ENCODE peak calls at places on chromosomes 7 and 10, in four cellular contexts. One of them, this sample, is unnamed.
A peak's percentile ranks its signal among the peaks of the same experiment; 100 is the strongest.

GRCh38 chr10:42952358-42952757 is 124.5 kb upstream of the RET start:
- DNase-seq in RWPE1: peak; percentile 56
- DNase-seq in progenitor cell of endocrine pancreas: peak; percentile 29
- DNase-seq in glutamatergic neuron: peak; percentile 74
- DNase-seq in this sample: peak; percentile 86

GRCh38 chr7:133575726-133576125 is 322.8 kb downstream of the EXOC4 start:
- DNase-seq in glutamatergic neuron: no peak
- DNase-seq in RWPE1: no peak
- DNase-seq in progenitor cell of endocrine pancreas: no peak
- DNase-seq in this sample: no peak

GRCh38 chr7:82678716-82679115 is 235.1 kb upstream of the CACNA2D1 start:
- DNase-seq in glutamatergic neuron: no peak
- DNase-seq in RWPE1: no peak
- DNase-seq in progenitor cell of endocrine pancreas: no peak
- DNase-seq in this sample: no peak

GRCh38 chr7:135771961-135772638 is 23.5 kb upstream of the FAM180A start:
- DNase-seq in progenitor cell of endocrine pancreas: no peak
- DNase-seq in RWPE1: peak; percentile 9
- DNase-seq in glutamatergic neuron: no peak
- DNase-seq in this sample: no peak

GRCh38 chr7:135274495-135275268 is 41.0 kb downstream of the STRA8 start:
- DNase-seq in RWPE1: peak; percentile 50
- DNase-seq in glutamatergic neuron: peak; percentile 82
- DNase-seq in progenitor cell of endocrine pancreas: peak; percentile 49
- DNase-seq in this sample: no peak

GRCh38 chr7:106031271-106032029 is 68.4 kb downstream of the CDHR3 start:
- DNase-seq in RWPE1: no peak
- DNase-seq in glutamatergic neuron: peak; percentile 60
- DNase-seq in progenitor cell of endocrine pancreas: no peak
- DNase-seq in this sample: no peak

GRCh38 chr10:72107325-72108003 is 19.1 kb upstream of the SPOCK2 start:
- DNase-seq in progenitor cell of endocrine pancreas: no peak
- DNase-seq in RWPE1: peak; percentile 85
- DNase-seq in glutamatergic neuron: no peak
- DNase-seq in this sample: no peak

GRCh38 chr10:77501152-77501845 is 136.3 kb downstream of the KCNMA1 start:
- DNase-seq in progenitor cell of endocrine pancreas: no peak
- DNase-seq in glutamatergic neuron: no peak
- DNase-seq in RWPE1: peak; percentile 59
- DNase-seq in this sample: no peak

GRCh38 chr10:92567952-92568600 is 5.8 kb downstream of the IDE start:
- DNase-seq in glutamatergic neuron: no peak
- DNase-seq in progenitor cell of endocrine pancreas: no peak
- DNase-seq in RWPE1: peak; percentile 71
- DNase-seq in this sample: no peak

GRCh38 chr10:33414841-33415240 is 80.4 kb upstream of the NRP1 start:
- DNase-seq in progenitor cell of endocrine pancreas: no peak
- DNase-seq in glutamatergic neuron: no peak
- DNase-seq in RWPE1: no peak
- DNase-seq in this sample: no peak

GRCh38 chr7:82312646-82313045 is 130.9 kb downstream of the CACNA2D1 start:
- DNase-seq in glutamatergic neuron: no peak
- DNase-seq in RWPE1: no peak
- DNase-seq in progenitor cell of endocrine pancreas: no peak
- DNase-seq in this sample: no peak

GRCh38 chr10:129031233-129032150 is 435.5 kb upstream of the MGMT start:
- DNase-seq in RWPE1: peak; percentile 67
- DNase-seq in glutamatergic neuron: peak; percentile 87
- DNase-seq in progenitor cell of endocrine pancreas: peak; percentile 66
- DNase-seq in this sample: no peak

GRCh38 chr7:91789558-91789957 is 90.9 kb downstream of the MTERF1 start:
- DNase-seq in progenitor cell of endocrine pancreas: no peak
- DNase-seq in glutamatergic neuron: no peak
- DNase-seq in RWPE1: no peak
- DNase-seq in this sample: no peak

GRCh38 chr10:100186253-100186780 is 488 bp upstream of the ERLIN1 start:
- DNase-seq in RWPE1: peak; percentile 41
- DNase-seq in progenitor cell of endocrine pancreas: no peak
- DNase-seq in glutamatergic neuron: peak; percentile 34
- DNase-seq in this sample: no peak

GRCh38 chr7:91347288-91347687 is 83.1 kb downstream of the FZD1 start:
- DNase-seq in RWPE1: no peak
- DNase-seq in progenitor cell of endocrine pancreas: no peak
- DNase-seq in glutamatergic neuron: no peak
- DNase-seq in this sample: no peak

GRCh38 chr7:44391746-44392617 is 66.6 kb upstream of the CAMK2B start:
- DNase-seq in progenitor cell of endocrine pancreas: no peak
- DNase-seq in glutamatergic neuron: no peak
- DNase-seq in RWPE1: no peak
- DNase-seq in this sample: no peak

GRCh38 chr7:137898839-137899681 is 52.3 kb upstream of the DGKI start:
- DNase-seq in RWPE1: peak; percentile 56
- DNase-seq in glutamatergic neuron: peak; percentile 92
- DNase-seq in progenitor cell of endocrine pancreas: peak; percentile 71
- DNase-seq in this sample: no peak

GRCh38 chr10:14184841-14185500 is 145.8 kb downstream of the FRMD4A start:
- DNase-seq in RWPE1: peak; percentile 51
- DNase-seq in glutamatergic neuron: no peak
- DNase-seq in progenitor cell of endocrine pancreas: no peak
- DNase-seq in this sample: no peak

GRCh38 chr10:98272245-98272644 is 4.3 kb upstream of the LOXL4 start:
- DNase-seq in glutamatergic neuron: no peak
- DNase-seq in RWPE1: no peak
- DNase-seq in progenitor cell of endocrine pancreas: no peak
- DNase-seq in this sample: no peak

GRCh38 chr7:38393874-38394273 is 120.4 kb upstream of the TARP start:
- DNase-seq in glutamatergic neuron: no peak
- DNase-seq in progenitor cell of endocrine pancreas: no peak
- DNase-seq in RWPE1: no peak
- DNase-seq in this sample: no peak

GRCh38 chr10:77049896-77050295 is 587.7 kb downstream of the KCNMA1 start:
- DNase-seq in progenitor cell of endocrine pancreas: no peak
- DNase-seq in glutamatergic neuron: no peak
- DNase-seq in RWPE1: no peak
- DNase-seq in this sample: no peak

GRCh38 chr7:30564243-30564892 is 30.3 kb upstream of the GARS1 start:
- DNase-seq in glutamatergic neuron: peak; percentile 87
- DNase-seq in progenitor cell of endocrine pancreas: peak; percentile 76
- DNase-seq in RWPE1: peak; percentile 73
- DNase-seq in this sample: no peak

GRCh38 chr7:25238056-25238745 is 9.9 kb upstream of the NPVF start:
- DNase-seq in RWPE1: no peak
- DNase-seq in progenitor cell of endocrine pancreas: no peak
- DNase-seq in glutamatergic neuron: no peak
- DNase-seq in this sample: no peak

GRCh38 chr7:71633571-71634008 is 501.6 kb downstream of the GALNT17 start:
- DNase-seq in progenitor cell of endocrine pancreas: no peak
- DNase-seq in glutamatergic neuron: no peak
- DNase-seq in RWPE1: peak; percentile 66
- DNase-seq in this sample: no peak

GRCh38 chr10:101838416-101838970 is 5.1 kb downstream of the KCNIP2 start:
- DNase-seq in progenitor cell of endocrine pancreas: no peak
- DNase-seq in RWPE1: no peak
- DNase-seq in glutamatergic neuron: no peak
- DNase-seq in this sample: peak; percentile 29

GRCh38 chr10:92204238-92204637 is 86.6 kb downstream of the CPEB3 start:
- DNase-seq in glutamatergic neuron: no peak
- DNase-seq in RWPE1: no peak
- DNase-seq in progenitor cell of endocrine pancreas: no peak
- DNase-seq in this sample: no peak

GRCh38 chr10:17563452-17563851 is 53.7 kb downstream of the HACD1 start:
- DNase-seq in glutamatergic neuron: no peak
- DNase-seq in RWPE1: no peak
- DNase-seq in progenitor cell of endocrine pancreas: no peak
- DNase-seq in this sample: no peak

GRCh38 chr10:17023386-17024298 is 106.0 kb downstream of the CUBN start:
- DNase-seq in glutamatergic neuron: no peak
- DNase-seq in progenitor cell of endocrine pancreas: no peak
- DNase-seq in RWPE1: peak; percentile 85
- DNase-seq in this sample: no peak

GRCh38 chr7:65381742-65382141 is 8.1 kb downstream of the ZNF92 start:
- DNase-seq in RWPE1: no peak
- DNase-seq in progenitor cell of endocrine pancreas: no peak
- DNase-seq in glutamatergic neuron: no peak
- DNase-seq in this sample: no peak

GRCh38 chr7:107078517-107078966 is 34.0 kb downstream of the PRKAR2B start:
- DNase-seq in progenitor cell of endocrine pancreas: no peak
- DNase-seq in glutamatergic neuron: no peak
- DNase-seq in RWPE1: peak; percentile 44
- DNase-seq in this sample: no peak

GRCh38 chr10:75398630-75399460 is 2.7 kb downstream of the ZNF503 start:
- DNase-seq in progenitor cell of endocrine pancreas: no peak
- DNase-seq in glutamatergic neuron: peak; percentile 52
- DNase-seq in RWPE1: no peak
- DNase-seq in this sample: peak; percentile 90

GRCh38 chr10:75400769-75401568 is 595 bp downstream of the ZNF503 start:
- DNase-seq in RWPE1: peak; percentile 58
- DNase-seq in glutamatergic neuron: peak; percentile 73
- DNase-seq in progenitor cell of endocrine pancreas: peak; percentile 54
- DNase-seq in this sample: no peak

GRCh38 chr10:75399461-75400162 is 2.0 kb downstream of the ZNF503 start:
- DNase-seq in progenitor cell of endocrine pancreas: peak; percentile 67
- DNase-seq in glutamatergic neuron: peak; percentile 84
- DNase-seq in RWPE1: peak; percentile 79
- DNase-seq in this sample: peak; percentile 94

GRCh38 chr10:75401569-75402485 is at the start of gene ZNF503:
- DNase-seq in RWPE1: peak; percentile 97
- DNase-seq in glutamatergic neuron: peak; percentile 96
- DNase-seq in progenitor cell of endocrine pancreas: peak; percentile 90
- DNase-seq in this sample: peak; percentile 99

GRCh38 chr10:75400163-75400768 is 1.3 kb downstream of the ZNF503 start:
- DNase-seq in glutamatergic neuron: no peak
- DNase-seq in RWPE1: no peak
- DNase-seq in progenitor cell of endocrine pancreas: peak; percentile 27
- DNase-seq in this sample: no peak
- TF ChIP-seq CTCF in glutamatergic neuron: no peak
- TF ChIP-seq CTCF in RWPE1: peak; percentile 33
- TF ChIP-seq CTCF in progenitor cell of endocrine pancreas: no peak
- TF ChIP-seq CTCF in this sample: peak; percentile 16

GRCh38 chr7:152341039-152341913 is 94.5 kb downstream of the KMT2C start:
- DNase-seq in progenitor cell of endocrine pancreas: no peak
- DNase-seq in RWPE1: peak; percentile 43
- DNase-seq in glutamatergic neuron: peak; percentile 28
- DNase-seq in this sample: no peak
- TF ChIP-seq CTCF in progenitor cell of endocrine pancreas: peak; percentile 47
- TF ChIP-seq CTCF in RWPE1: peak; percentile 72
- TF ChIP-seq CTCF in glutamatergic neuron: peak; percentile 25
- TF ChIP-seq CTCF in this sample: peak; percentile 81

GRCh38 chr7:128406147-128406985 is 3.4 kb downstream of the IMPDH1 start:
- DNase-seq in glutamatergic neuron: no peak
- DNase-seq in RWPE1: no peak
- DNase-seq in progenitor cell of endocrine pancreas: no peak
- DNase-seq in this sample: peak; percentile 40

GRCh38 chr7:128404143-128404681 is 5.6 kb downstream of the IMPDH1 start:
- DNase-seq in RWPE1: no peak
- DNase-seq in progenitor cell of endocrine pancreas: no peak
- DNase-seq in glutamatergic neuron: no peak
- DNase-seq in this sample: peak; percentile 82

GRCh38 chr7:128405345-128406146 is 4.2 kb downstream of the IMPDH1 start:
- DNase-seq in RWPE1: peak; percentile 67
- DNase-seq in progenitor cell of endocrine pancreas: peak; percentile 39
- DNase-seq in glutamatergic neuron: peak; percentile 68
- DNase-seq in this sample: peak; percentile 90

GRCh38 chr7:128403676-128404075 is 6.1 kb downstream of the IMPDH1 start:
- DNase-seq in glutamatergic neuron: no peak
- DNase-seq in progenitor cell of endocrine pancreas: no peak
- DNase-seq in RWPE1: no peak
- DNase-seq in this sample: peak; percentile 51

DNA sequence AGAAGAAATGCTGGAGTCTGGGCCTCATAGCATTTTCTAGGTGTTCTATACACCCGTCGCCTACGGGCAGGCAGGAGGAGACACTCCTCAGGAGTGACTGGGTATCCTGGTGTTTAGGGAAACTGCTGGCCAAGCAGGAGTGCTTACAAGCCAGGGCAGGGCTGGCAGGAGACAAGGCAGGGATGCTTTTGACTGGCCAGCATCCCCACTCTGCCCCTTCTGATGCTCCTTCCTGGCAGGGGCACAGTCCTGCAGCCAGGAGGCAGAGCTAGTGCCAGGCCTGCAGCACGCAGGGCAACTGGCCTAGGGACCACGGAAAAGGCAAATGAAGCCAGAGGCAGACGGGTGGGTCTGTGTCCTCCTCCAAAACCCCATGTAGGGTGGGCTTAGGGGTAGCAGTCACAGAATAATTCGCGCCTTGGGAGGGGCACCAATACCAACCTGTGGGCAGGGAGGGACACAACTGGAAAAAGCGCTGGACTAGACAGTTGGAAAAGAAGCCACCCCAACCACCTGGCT is 4.9 kb downstream of the IMPDH1 start:
- DNase-seq in glutamatergic neuron: no peak
- DNase-seq in progenitor cell of endocrine pancreas: no peak
- DNase-seq in RWPE1: no peak
- DNase-seq in this sample: peak; percentile 74
- TF ChIP-seq CTCF in glutamatergic neuron: no peak
- TF ChIP-seq CTCF in progenitor cell of endocrine pancreas: no peak
- TF ChIP-seq CTCF in RWPE1: peak; percentile 33
- TF ChIP-seq CTCF in this sample: peak; percentile 69

DNA sequence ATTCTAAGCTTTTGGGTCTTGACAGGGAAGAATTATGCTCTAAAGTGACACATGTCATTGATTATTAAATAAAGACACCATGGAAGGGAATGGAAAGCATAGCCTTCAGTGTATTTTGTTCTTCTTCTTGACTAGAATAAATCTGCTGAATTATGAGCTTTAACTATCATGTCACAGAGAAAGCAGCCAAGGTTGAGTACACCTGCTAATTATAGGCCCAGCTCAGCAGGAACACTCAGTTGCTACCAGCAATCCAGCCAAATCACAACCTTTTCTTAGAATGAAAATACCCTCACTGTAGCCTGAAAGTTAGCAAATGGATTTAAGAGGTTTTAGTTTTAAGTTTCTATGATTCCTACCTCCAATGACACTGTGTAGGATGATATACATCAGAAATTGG is 225.3 kb upstream of the RHOBTB1 start:
- DNase-seq in progenitor cell of endocrine pancreas: no peak
- DNase-seq in RWPE1: no peak
- DNase-seq in glutamatergic neuron: no peak
- DNase-seq in this sample: no peak
- TF ChIP-seq CTCF in progenitor cell of endocrine pancreas: no peak
- TF ChIP-seq CTCF in RWPE1: no peak
- TF ChIP-seq CTCF in glutamatergic neuron: no peak
- TF ChIP-seq CTCF in this sample: no peak

DNA sequence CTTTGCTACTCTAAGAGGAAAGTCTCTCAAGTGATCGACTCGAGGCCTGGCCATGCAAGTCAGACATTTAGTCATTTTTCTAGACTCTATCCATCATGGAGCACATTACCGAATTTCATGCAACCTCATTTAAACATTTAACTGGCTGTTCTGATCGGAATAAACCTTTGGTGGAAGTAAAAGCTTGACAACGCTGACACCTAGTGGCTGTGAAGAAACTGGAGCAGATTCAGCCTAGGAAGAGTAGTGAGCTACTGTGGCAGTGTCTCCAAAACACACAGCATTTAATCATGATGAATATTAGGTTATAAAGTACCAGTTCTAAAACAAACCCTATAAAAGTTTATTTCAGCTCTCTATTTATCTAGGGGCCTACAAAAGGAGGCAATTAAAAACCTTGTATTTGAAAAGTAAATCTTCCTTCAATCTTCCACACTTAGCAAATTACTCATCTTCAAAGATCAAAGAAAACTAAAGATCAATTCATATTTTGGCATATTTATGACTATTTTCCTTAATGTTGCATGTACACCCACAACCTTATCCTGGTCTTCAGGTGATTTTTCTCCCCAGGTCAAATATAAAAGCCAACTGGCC is 175.0 kb downstream of the CTNNA3 start:
- DNase-seq in glutamatergic neuron: no peak
- DNase-seq in RWPE1: peak; percentile 62
- DNase-seq in progenitor cell of endocrine pancreas: no peak
- DNase-seq in this sample: no peak
- TF ChIP-seq CTCF in glutamatergic neuron: peak; percentile 58
- TF ChIP-seq CTCF in RWPE1: peak; percentile 72
- TF ChIP-seq CTCF in progenitor cell of endocrine pancreas: peak; percentile 90
- TF ChIP-seq CTCF in this sample: peak; percentile 94